ENCODE peak calls at places on chromosomes 6 and 20, in five cellular contexts. F is gastrocnemius medialis, D is IMR-90, U is posterior vena cava, I is NCI-H2171 treated with DMSO at 0.1 percent for 48 hours. R is an unnamed sample.

GRCh38 chr6:33671381-33672072 is 40.0 kb downstream of the UQCC2 start:
- DNase-seq in F (no peak), D (no peak), U (no peak), I (no peak), R (no peak)

GRCh38 chr6:36873612-36874011 is 991 bp downstream of the PPIL1 start:
- DNase-seq in F (no peak), D (no peak), U (no peak), I (peak), R (no peak)

GRCh38 chr20:60050193-60050960 is 92.2 kb downstream of the CDH26 start:
- DNase-seq in F (no peak), D (no peak), U (no peak), I (peak), R (no peak)

GRCh38 chr6:14732845-14733757 is 512.8 kb upstream of the JARID2 start:
- DNase-seq in F (no peak), D (peak), U (no peak), I (no peak), R (no peak)

GRCh38 chr20:44052166-44052565 is 134.8 kb downstream of the JPH2 start:
- DNase-seq in F (no peak), D (no peak), U (no peak), I (no peak), R (no peak)

GRCh38 chr20:17806739-17807441 is 107.1 kb downstream of the BANF2 start:
- DNase-seq in F (peak), D (peak), U (peak), I (no peak), R (peak)

GRCh38 chr20:35145141-35145564 is 2.0 kb downstream of the EDEM2 start:
- DNase-seq in F (no peak), D (peak), U (no peak), I (peak), R (no peak)

GRCh38 chr6:141169419-141169818 is 963.3 kb upstream of the GJE1 start:
- DNase-seq in F (no peak), D (peak), U (no peak), I (peak), R (no peak)

GRCh38 chr6:150214310-150214709 is 71.5 kb downstream of the PPP1R14C start:
- DNase-seq in F (no peak), D (no peak), U (no peak), I (no peak), R (no peak)

GRCh38 chr6:109686566-109686965 is 4.4 kb downstream of the AK9 start:
- DNase-seq in F (no peak), D (peak), U (no peak), I (no peak), R (no peak)

GRCh38 chr6:53032853-53033252 is 32.4 kb upstream of the FBXO9 start:
- DNase-seq in F (no peak), D (peak), U (no peak), I (no peak), R (no peak)

GRCh38 chr6:29376003-29376402 is 912 bp upstream of the OR12D3 start:
- DNase-seq in F (no peak), D (no peak), U (no peak), I (no peak), R (no peak)

GRCh38 chr6:4466769-4467480 is 309.3 kb upstream of the CDYL start:
- DNase-seq in F (no peak), D (no peak), U (no peak), I (no peak), R (no peak)

GRCh38 chr6:134426623-134427022 is 108.7 kb upstream of the SGK1 start:
- DNase-seq in F (no peak), D (no peak), U (no peak), I (no peak), R (no peak)

GRCh38 chr6:5141046-5141445 is 55.9 kb downstream of the PPP1R3G start:
- DNase-seq in F (no peak), D (peak), U (no peak), I (no peak), R (no peak)